ENCODE peak calls at places on chromosomes 6 and 20, in six cellular contexts. H is MCF 10A, V is brain microvascular endothelial cell, A is cardiac muscle cell, E is HL-60, M is GM20000. S is an unnamed sample.

GRCh38 chr6:2786269-2786668 is 21.1 kb downstream of the WRNIP1 start:
- DNase-seq in H (no peak), V (no peak), A (no peak), E (no peak), M (no peak), S (no peak)

GRCh38 chr20:13101701-13102100 is 92.9 kb downstream of the SPTLC3 start:
- DNase-seq in H (no peak), V (peak), A (peak), E (no peak), M (no peak), S (no peak)

GRCh38 chr6:140052757-140053729 is 678.6 kb upstream of the CITED2 start:
- DNase-seq in H (no peak), V (peak), A (peak), E (no peak), M (peak), S (no peak)

GRCh38 chr20:59776626-59777320 is 156.7 kb downstream of the SYCP2 start:
- DNase-seq in H (no peak), V (no peak), A (no peak), E (no peak), M (no peak), S (no peak)

GRCh38 chr6:298233-299049 is 6.2 kb downstream of the DUSP22 start:
- DNase-seq in H (no peak), V (no peak), A (no peak), E (peak), M (no peak), S (peak)

GRCh38 chr6:40754481-40755045 is 167.4 kb upstream of the LRFN2 start:
- DNase-seq in H (no peak), V (no peak), A (no peak), E (no peak), M (no peak), S (no peak)

GRCh38 chr6:53611342-53611741 is 54.2 kb downstream of the KLHL31 start:
- DNase-seq in H (peak), V (no peak), A (no peak), E (no peak), M (no peak), S (no peak)

GRCh38 chr6:75563032-75563431 is 38.6 kb upstream of the SENP6 start:
- DNase-seq in H (peak), V (peak), A (peak), E (peak), M (peak), S (no peak)

GRCh38 chr6:119078449-119079287 is at the start of gene FAM184A:
- DNase-seq in H (peak), V (peak), A (peak), E (peak), M (peak), S (peak)
- TF ChIP-seq CTCF in H (peak), V (peak), A (peak), E (peak), M (peak), S (peak)

GRCh38 chr6:4781967-4782537 is 5.8 kb downstream of the CDYL start:
- DNase-seq in H (no peak), V (no peak), A (no peak), E (no peak), M (no peak), S (no peak)
- TF ChIP-seq CTCF in H (no peak), V (no peak), A (no peak), E (no peak), M (no peak), S (no peak)

GRCh38 chr20:58378704-58379103 is 10.3 kb upstream of the VAPB start:
- DNase-seq in H (no peak), V (no peak), A (no peak), E (no peak), M (no peak), S (no peak)
- TF ChIP-seq CTCF in H (no peak), V (peak), A (peak), E (no peak), M (no peak), S (no peak)

GRCh38 chr20:53303361-53303760 is 290.3 kb downstream of the ZNF217 start:
- DNase-seq in H (no peak), V (no peak), A (no peak), E (no peak), M (no peak), S (no peak)
- TF ChIP-seq CTCF in H (no peak), V (no peak), A (no peak), E (no peak), M (no peak), S (no peak)

GRCh38 chr6:149719531-149719930 is 1.6 kb upstream of the LATS1 start:
- DNase-seq in H (no peak), V (no peak), A (no peak), E (no peak), M (no peak), S (no peak)
- TF ChIP-seq CTCF in H (no peak), V (no peak), A (no peak), E (no peak), M (no peak), S (no peak)

S was measured in CD14-positive monocyte.